ENCODE peak calls at places on chromosomes 7 and 10, in five cellular contexts. One of them, this sample, is unnamed.

GRCh38 chr7:64999165-65000004 is 7.1 kb downstream of the ERV3-1 start:
- DNase-seq in HFF-Myc: no peak
- DNase-seq in GM12865: peak; percentile 13
- DNase-seq in HFFc6: no peak
- DNase-seq in AG09319: no peak
- DNase-seq in this sample: no peak

GRCh38 chr7:129610709-129611245 is 743 bp upstream of the NRF1 start:
- DNase-seq in HFF-Myc: no peak
- DNase-seq in GM12865: peak; percentile 16
- DNase-seq in HFFc6: no peak
- DNase-seq in AG09319: no peak
- DNase-seq in this sample: no peak

GRCh38 chr7:135152447-135152846 is 4.6 kb downstream of the TMEM140 start:
- DNase-seq in HFF-Myc: no peak
- DNase-seq in GM12865: no peak
- DNase-seq in HFFc6: no peak
- DNase-seq in AG09319: no peak
- DNase-seq in this sample: no peak

GRCh38 chr10:24645784-24646183 is 77.9 kb downstream of the ARHGAP21 start:
- DNase-seq in HFF-Myc: no peak
- DNase-seq in GM12865: peak; percentile 30
- DNase-seq in HFFc6: peak; percentile 15
- DNase-seq in AG09319: no peak
- DNase-seq in this sample: no peak

GRCh38 chr7:46885167-46885566 is 696.7 kb downstream of the TNS3 start:
- DNase-seq in HFF-Myc: no peak
- DNase-seq in GM12865: no peak
- DNase-seq in HFFc6: no peak
- DNase-seq in AG09319: no peak
- DNase-seq in this sample: no peak

GRCh38 chr7:103993551-103993950 is 4.1 kb upstream of the RELN start:
- DNase-seq in HFF-Myc: no peak
- DNase-seq in GM12865: no peak
- DNase-seq in HFFc6: no peak
- DNase-seq in AG09319: no peak
- DNase-seq in this sample: no peak

GRCh38 chr10:34911661-34912205 is 96.6 kb upstream of the PARD3 start:
- DNase-seq in HFF-Myc: no peak
- DNase-seq in GM12865: no peak
- DNase-seq in HFFc6: peak; percentile 18
- DNase-seq in AG09319: no peak
- DNase-seq in this sample: no peak

GRCh38 chr10:49366460-49366859 is 29.4 kb downstream of the DRGX start:
- DNase-seq in HFF-Myc: no peak
- DNase-seq in GM12865: no peak
- DNase-seq in HFFc6: no peak
- DNase-seq in AG09319: no peak
- DNase-seq in this sample: no peak

GRCh38 chr7:14125998-14126397 is 136.5 kb upstream of the ETV1 start:
- DNase-seq in HFF-Myc: no peak
- DNase-seq in GM12865: no peak
- DNase-seq in HFFc6: no peak
- DNase-seq in AG09319: no peak
- DNase-seq in this sample: no peak

GRCh38 chr10:131737543-131738395 is 163.0 kb upstream of the PPP2R2D start:
- DNase-seq in HFF-Myc: no peak
- DNase-seq in GM12865: no peak
- DNase-seq in HFFc6: no peak
- DNase-seq in AG09319: no peak
- DNase-seq in this sample: no peak

GRCh38 chr10:30833625-30833970 is 198.1 kb downstream of the ZNF438 start:
- DNase-seq in HFF-Myc: no peak
- DNase-seq in GM12865: no peak
- DNase-seq in HFFc6: no peak
- DNase-seq in AG09319: no peak
- DNase-seq in this sample: no peak

GRCh38 chr10:11472158-11472753 is 139.2 kb downstream of the USP6NL start:
- DNase-seq in HFF-Myc: peak; percentile 12
- DNase-seq in GM12865: peak; percentile 79
- DNase-seq in HFFc6: peak; percentile 9
- DNase-seq in AG09319: peak; percentile 5
- DNase-seq in this sample: peak; percentile 20

GRCh38 chr10:112875474-112876267 is 74.4 kb upstream of the TCF7L2 start:
- DNase-seq in HFF-Myc: peak; percentile 45
- DNase-seq in GM12865: peak; percentile 9
- DNase-seq in HFFc6: no peak
- DNase-seq in AG09319: peak; percentile 36
- DNase-seq in this sample: peak; percentile 8

GRCh38 chr10:106864031-106864430 is 300.5 kb downstream of the SORCS1 start:
- DNase-seq in HFF-Myc: no peak
- DNase-seq in GM12865: no peak
- DNase-seq in HFFc6: no peak
- DNase-seq in AG09319: no peak
- DNase-seq in this sample: no peak

GRCh38 chr10:106866244-106866845 is 298.2 kb downstream of the SORCS1 start:
- DNase-seq in HFF-Myc: no peak
- DNase-seq in GM12865: peak; percentile 69
- DNase-seq in HFFc6: no peak
- DNase-seq in AG09319: no peak
- DNase-seq in this sample: no peak

GRCh38 chr10:106857728-106858127 is 306.8 kb downstream of the SORCS1 start:
- DNase-seq in HFF-Myc: no peak
- DNase-seq in GM12865: no peak
- DNase-seq in HFFc6: no peak
- DNase-seq in AG09319: no peak
- DNase-seq in this sample: no peak

DNA sequence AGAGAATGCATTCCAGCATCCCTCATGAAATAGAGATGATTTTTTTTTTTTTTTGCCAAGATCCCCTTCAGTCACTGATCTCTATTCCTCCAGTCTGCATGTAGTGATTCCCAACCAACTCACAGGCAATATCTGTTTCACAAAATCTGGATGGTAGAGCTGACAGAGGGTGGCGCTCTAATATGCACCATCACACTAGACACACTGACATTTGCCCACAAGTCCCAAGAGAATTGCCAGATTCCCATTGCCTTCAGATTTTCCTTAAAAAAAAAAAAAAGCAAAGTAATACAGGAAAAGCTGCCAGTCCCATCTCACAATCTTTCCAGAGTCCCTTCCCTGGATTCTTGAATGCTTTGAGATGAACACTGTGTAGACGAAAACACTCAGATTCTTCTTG is 301.0 kb downstream of the SORCS1 start:
- DNase-seq in HFF-Myc: no peak
- DNase-seq in GM12865: peak; percentile 40
- DNase-seq in HFFc6: no peak
- DNase-seq in AG09319: no peak
- DNase-seq in this sample: no peak
- TF ChIP-seq CTCF in HFF-Myc: no peak
- TF ChIP-seq CTCF in GM12865: peak; percentile 31
- TF ChIP-seq CTCF in HFFc6: no peak
- TF ChIP-seq CTCF in AG09319: no peak
- TF ChIP-seq CTCF in this sample: no peak

DNA sequence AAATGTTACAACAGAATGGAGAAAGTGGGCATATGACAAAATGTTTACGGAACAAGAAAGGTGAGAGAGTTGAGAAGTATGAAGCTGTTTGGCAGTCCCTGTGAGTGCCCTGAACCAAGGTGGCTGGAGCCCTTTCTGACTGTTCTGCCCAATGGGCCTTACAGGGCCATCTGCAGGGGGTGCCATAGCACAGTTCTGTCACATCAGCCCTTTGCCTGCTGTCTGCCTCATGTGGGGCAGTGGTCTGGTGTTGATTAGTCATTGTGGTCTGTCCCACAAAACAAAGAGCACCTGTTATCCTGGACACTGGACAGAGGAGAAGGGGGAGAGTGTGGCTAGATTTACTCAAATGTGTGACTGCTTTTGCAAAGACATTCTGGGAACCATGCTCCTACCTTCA is 51.5 kb upstream of the OSBPL3 start:
- DNase-seq in HFF-Myc: no peak
- DNase-seq in GM12865: peak; percentile 43
- DNase-seq in HFFc6: no peak
- DNase-seq in AG09319: no peak
- DNase-seq in this sample: peak; percentile 4
- TF ChIP-seq CTCF in HFF-Myc: no peak
- TF ChIP-seq CTCF in GM12865: no peak
- TF ChIP-seq CTCF in HFFc6: peak; percentile 13
- TF ChIP-seq CTCF in AG09319: no peak
- TF ChIP-seq CTCF in this sample: peak; percentile 16

GRCh38 chr7:8296362-8296659 is 34.3 kb upstream of the ICA1 start:
- DNase-seq in HFF-Myc: no peak
- DNase-seq in GM12865: no peak
- DNase-seq in HFFc6: no peak
- DNase-seq in AG09319: no peak
- DNase-seq in this sample: no peak
- TF ChIP-seq CTCF in HFF-Myc: no peak
- TF ChIP-seq CTCF in GM12865: no peak
- TF ChIP-seq CTCF in HFFc6: peak; percentile 6
- TF ChIP-seq CTCF in AG09319: no peak
- TF ChIP-seq CTCF in this sample: no peak

GRCh38 chr7:106521115-106521514 is 139.8 kb downstream of the CCDC71L start:
- DNase-seq in HFF-Myc: no peak
- DNase-seq in GM12865: peak; percentile 45
- DNase-seq in HFFc6: no peak
- DNase-seq in AG09319: no peak
- DNase-seq in this sample: no peak
- TF ChIP-seq CTCF in HFF-Myc: no peak
- TF ChIP-seq CTCF in GM12865: peak; percentile 33
- TF ChIP-seq CTCF in HFFc6: peak; percentile 38
- TF ChIP-seq CTCF in AG09319: no peak
- TF ChIP-seq CTCF in this sample: no peak

This sample was measured in astrocyte of the cerebellum.